ENCODE peak calls at places on chromosomes 2 and 18, in ten cellular contexts. D is progenitor cell of endocrine pancreas, Y is GM12878, H is stomach, C is thoracic aorta, F is fibroblast of pulmonary artery, U is neural progenitor cell, T is AG04449, Z is lower lobe of right lung, G is endothelial cell. J is an unnamed sample.

GRCh38 chr18:53757346-53757745 is 467.1 kb downstream of the MBD2 start:
- DNase-seq in F (no peak), H (no peak), D (no peak), Y (no peak), G (no peak), U (no peak), Z (no peak), C (no peak), T (no peak), J (no peak)

GRCh38 chr2:109066917-109067828 is 61.8 kb upstream of the SH3RF3 start:
- DNase-seq in G (no peak), U (peak), Y (no peak), T (no peak), D (no peak), C (no peak), H (no peak), Z (no peak), F (no peak), J (no peak)

GRCh38 chr2:109126501-109126860 is 2.5 kb upstream of the SH3RF3 start:
- DNase-seq in H (no peak), F (peak), G (no peak), Z (no peak), D (no peak), T (peak), Y (no peak), U (no peak), C (no peak), J (no peak)

GRCh38 chr2:41717883-41718282 is 329.9 kb upstream of the PKDCC start:
- DNase-seq in H (no peak), T (no peak), G (no peak), Z (no peak), C (no peak), U (no peak), Y (no peak), F (no peak), D (no peak), J (no peak)

GRCh38 chr2:156229724-156230362 is 102.7 kb downstream of the NR4A2 start:
- DNase-seq in F (no peak), Y (no peak), H (no peak), C (no peak), Z (no peak), G (no peak), T (no peak), D (no peak), U (no peak), J (no peak)

GRCh38 chr2:235468978-235469694 is 24.7 kb upstream of the AGAP1 start:
- DNase-seq in Y (no peak), U (peak), C (peak), G (no peak), D (no peak), Z (no peak), F (peak), T (peak), H (peak), J (no peak)

GRCh38 chr2:208359632-208359986 is 47.0 kb upstream of the PTH2R start:
- DNase-seq in F (no peak), H (no peak), C (no peak), G (no peak), U (no peak), T (no peak), D (no peak), Y (no peak), Z (no peak), J (no peak)

GRCh38 chr2:104872866-104873688 is 19.2 kb downstream of the POU3F3 start:
- DNase-seq in H (peak), C (no peak), G (peak), T (no peak), F (peak), Z (peak), U (peak), Y (no peak), D (peak), J (no peak)

GRCh38 chr2:96953611-96954489 is 32.5 kb downstream of the FAM178B start:
- DNase-seq in U (no peak), Z (no peak), F (no peak), T (no peak), D (no peak), C (no peak), H (no peak), G (no peak), Y (no peak), J (no peak)

GRCh38 chr2:215707608-215708007 is 271.7 kb upstream of the FN1 start:
- DNase-seq in Z (no peak), H (no peak), F (no peak), G (no peak), T (no peak), U (no peak), Y (no peak), C (no peak), D (no peak), J (no peak)

GRCh38 chr2:53473236-53473635 is 294.4 kb upstream of the CHAC2 start:
- DNase-seq in Y (no peak), G (no peak), Z (no peak), D (no peak), U (peak), T (no peak), H (no peak), F (peak), C (no peak), J (no peak)

GRCh38 chr2:28617502-28618184 is 121.8 kb downstream of the PLB1 start:
- DNase-seq in F (no peak), Z (no peak), Y (no peak), H (no peak), C (no peak), U (no peak), D (no peak), G (no peak), T (no peak), J (no peak)

GRCh38 chr2:215269397-215270117 is 42.3 kb upstream of the ATIC start:
- DNase-seq in Z (no peak), H (peak), F (peak), T (peak), G (peak), Y (peak), D (peak), C (no peak), U (peak), J (no peak)

GRCh38 chr2:160220545-160221009 is 20.5 kb upstream of the ITGB6 start:
- DNase-seq in F (no peak), Y (no peak), G (no peak), Z (no peak), C (no peak), D (no peak), H (no peak), U (no peak), T (no peak), J (no peak)

GRCh38 chr2:143026411-143027054 is 102.7 kb upstream of the ARHGAP15 start:
- DNase-seq in U (peak), C (no peak), Y (no peak), T (no peak), Z (no peak), D (no peak), F (no peak), G (peak), H (no peak), J (no peak)

GRCh38 chr18:12310762-12311161 is 2.7 kb downstream of the TUBB6 start:
- DNase-seq in C (no peak), F (no peak), Z (no peak), D (no peak), Y (no peak), T (no peak), G (no peak), U (no peak), H (no peak), J (no peak)

GRCh38 chr2:236309669-236310029 is 45.4 kb upstream of the ASB18 start:
- DNase-seq in T (no peak), H (no peak), Z (no peak), F (peak), C (no peak), G (peak), Y (no peak), D (peak), U (peak), J (no peak)

GRCh38 chr2:10444463-10444862 is 3.7 kb downstream of the ODC1 start:
- DNase-seq in T (no peak), U (no peak), Y (peak), C (no peak), G (no peak), H (no peak), D (no peak), Z (no peak), F (no peak), J (no peak)

GRCh38 chr18:48356909-48357631 is 52.1 kb downstream of the ZBTB7C start:
- DNase-seq in U (no peak), C (no peak), Z (no peak), H (no peak), T (no peak), D (no peak), G (no peak), F (no peak), Y (no peak), J (no peak)

GRCh38 chr2:121890041-121890440 is 134.6 kb downstream of the TSN start:
- DNase-seq in Y (no peak), D (no peak), G (no peak), C (no peak), H (no peak), T (no peak), Z (no peak), U (no peak), F (no peak), J (no peak)

GRCh38 chr2:240884221-240884620 is 11.7 kb downstream of the MAB21L4 start:
- DNase-seq in Z (peak), H (no peak), C (no peak), T (no peak), U (no peak), Y (no peak), F (no peak), G (no peak), D (no peak), J (no peak)

GRCh38 chr2:234399451-234400246 is 97.2 kb downstream of the ARL4C start:
- DNase-seq in U (no peak), G (no peak), Z (no peak), Y (no peak), T (no peak), D (no peak), F (no peak), C (no peak), H (no peak), J (no peak)

GRCh38 chr2:142875642-142876041 is 1.8 kb upstream of the KYNU start:
- DNase-seq in Y (no peak), D (no peak), Z (no peak), H (no peak), F (no peak), U (no peak), C (no peak), T (no peak), G (no peak), J (no peak)

GRCh38 chr2:78778756-78779510 is 246.6 kb upstream of the REG3G start:
- DNase-seq in U (no peak), Y (no peak), Z (no peak), H (no peak), D (no peak), G (no peak), T (no peak), F (no peak), C (no peak), J (no peak)

GRCh38 chr2:235143789-235144188 is 192.0 kb downstream of the SH3BP4 start:
- DNase-seq in U (no peak), D (no peak), T (no peak), F (no peak), Y (no peak), Z (no peak), H (no peak), G (no peak), C (no peak), J (no peak)

GRCh38 chr2:220396287-220396686 is 768.9 kb downstream of the SLC4A3 start:
- DNase-seq in T (peak), C (no peak), F (peak), G (no peak), D (no peak), Z (no peak), U (no peak), H (no peak), Y (no peak), J (no peak)

GRCh38 chr2:26848336-26849055 is 564 bp downstream of the DPYSL5 start:
- DNase-seq in Z (no peak), F (no peak), U (peak), G (peak), D (peak), Y (no peak), H (no peak), T (no peak), C (no peak), J (no peak)

GRCh38 chr2:173720310-173720709 is 244.9 kb downstream of the SP3 start:
- DNase-seq in C (no peak), D (no peak), U (no peak), Z (no peak), H (no peak), Y (no peak), F (peak), G (no peak), T (no peak), J (no peak)

DNA sequence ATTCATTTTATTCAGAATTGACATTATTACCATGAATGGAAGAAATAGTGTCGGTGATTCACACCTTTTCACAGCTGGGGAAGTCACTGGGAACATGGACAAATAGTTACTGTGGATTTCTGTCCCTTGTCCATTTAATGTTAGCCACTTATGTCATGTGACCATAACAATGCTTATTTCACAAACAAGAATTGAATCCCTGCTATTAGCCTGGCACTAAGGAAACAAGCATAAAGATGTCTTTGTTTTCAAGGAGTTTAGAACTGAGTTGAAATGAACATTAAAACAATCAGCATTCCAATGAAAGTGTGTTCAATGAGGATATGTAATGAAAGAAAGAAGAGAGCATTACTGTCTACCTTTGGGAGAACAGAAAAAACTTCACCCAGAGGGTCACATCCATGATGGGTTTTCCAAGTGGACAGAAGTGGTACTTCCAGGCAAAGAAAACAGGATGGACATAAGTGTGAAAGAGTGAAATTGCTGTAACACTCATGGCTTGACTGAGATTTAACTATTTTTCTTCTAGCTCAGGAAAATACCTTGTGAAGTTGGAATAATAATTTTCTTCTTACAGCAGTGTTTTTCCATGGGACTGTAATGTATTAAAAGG is 324.5 kb upstream of the UBE2E3 start:
- DNase-seq in H (no peak), Y (no peak), C (no peak), G (no peak), D (no peak), U (no peak), F (no peak), T (no peak), Z (no peak), J (no peak)
- TF ChIP-seq CTCF in H (no peak), Y (no peak), C (peak), G (peak), D (peak), U (peak), F (peak), T (no peak), Z (no peak), J (no peak)

GRCh38 chr2:133498615-133499585 is 69.4 kb downstream of the NCKAP5 start:
- DNase-seq in C (no peak), Y (peak), Z (no peak), U (no peak), H (no peak), G (no peak), T (no peak), F (no peak), D (no peak), J (no peak)
- TF ChIP-seq CTCF in C (no peak), Y (no peak), Z (no peak), U (no peak), H (no peak), G (no peak), T (no peak), F (no peak), D (no peak), J (no peak)

GRCh38 chr2:229974271-229974670 is 52.0 kb downstream of the FBXO36 start:
- DNase-seq in F (peak), Z (no peak), U (no peak), C (no peak), T (peak), H (no peak), G (no peak), D (no peak), Y (no peak), J (no peak)
- TF ChIP-seq CTCF in F (peak), Z (peak), U (peak), C (no peak), T (peak), H (no peak), G (no peak), D (no peak), Y (no peak), J (no peak)

GRCh38 chr2:134897932-134898331 is 20.7 kb upstream of the CCNT2 start:
- DNase-seq in C (no peak), F (peak), T (no peak), H (no peak), G (no peak), D (no peak), Z (no peak), U (no peak), Y (no peak), J (no peak)
- TF ChIP-seq CTCF in C (no peak), F (peak), T (no peak), H (no peak), G (peak), D (peak), Z (peak), U (peak), Y (no peak), J (no peak)

J was measured in omental fat pad.